ENCODE peak calls at places on chromosomes 6 and 20, in nine cellular contexts. O, G, V, N, K, P, L, R and A are unnamed samples.
A peak's percentile ranks its signal among the peaks of the same experiment; 100 is the strongest.

GRCh38 chr20:1001116-1001515 is 995 bp downstream of the RSPO4 start:
- DNase-seq in O (no peak), G (no peak), V (no peak), N (no peak), K (no peak), P (no peak), L (no peak), R (no peak), A (no peak)

GRCh38 chr20:62568045-62568389 is 74.3 kb upstream of the SLCO4A1 start:
- DNase-seq in O (no peak), G (no peak), V (no peak), N (no peak), K (no peak), P (no peak), L (no peak), R (no peak), A (no peak)

GRCh38 chr20:53872561-53873248 is 197.7 kb downstream of the BCAS1 start:
- DNase-seq in O (peak; percentile 37), G (no peak), V (no peak), N (no peak), K (no peak), P (no peak), L (no peak), R (no peak), A (no peak)

GRCh38 chr20:34052414-34052813 is 58.7 kb downstream of the RALY start:
- DNase-seq in O (no peak), G (no peak), V (no peak), N (no peak), K (no peak), P (no peak), L (no peak), R (no peak), A (peak; percentile 32)

GRCh38 chr20:12173333-12173732 is 255.6 kb downstream of the BTBD3 start:
- DNase-seq in O (no peak), G (no peak), V (no peak), N (no peak), K (peak; percentile 26), P (no peak), L (no peak), R (no peak), A (no peak)

GRCh38 chr6:6951355-6951754 is 156.4 kb upstream of the RREB1 start:
- DNase-seq in O (no peak), G (no peak), V (no peak), N (no peak), K (no peak), P (no peak), L (no peak), R (no peak), A (no peak)

GRCh38 chr6:71537717-71538116 is 249.1 kb downstream of the OGFRL1 start:
- DNase-seq in O (peak; percentile 28), G (no peak), V (no peak), N (no peak), K (no peak), P (no peak), L (no peak), R (no peak), A (no peak)

GRCh38 chr6:41734666-41735426 is 562 bp downstream of the TFEB start:
- DNase-seq in O (peak; percentile 82), G (peak; percentile 84), V (peak; percentile 80), N (peak; percentile 90), K (peak; percentile 89), P (peak; percentile 89), L (peak; percentile 35), R (peak; percentile 77), A (peak; percentile 82)

GRCh38 chr6:144338951-144339681 is 54.0 kb downstream of the UTRN start:
- DNase-seq in O (no peak), G (no peak), V (no peak), N (no peak), K (no peak), P (no peak), L (no peak), R (no peak), A (peak; percentile 90)

GRCh38 chr6:53793318-53793975 is 1.4 kb upstream of the LRRC1 start:
- DNase-seq in O (peak; percentile 71), G (peak; percentile 28), V (peak; percentile 75), N (peak; percentile 17), K (peak; percentile 85), P (peak; percentile 90), L (no peak), R (peak; percentile 84), A (peak; percentile 55)

GRCh38 chr20:33277471-33278441 is 5.3 kb upstream of the BPIFB1 start:
- DNase-seq in O (peak; percentile 8), G (no peak), V (no peak), N (no peak), K (no peak), P (no peak), L (no peak), R (peak; percentile 61), A (no peak)

GRCh38 chr20:1005452-1006027 is 3.4 kb upstream of the RSPO4 start:
- DNase-seq in O (peak; percentile 9), G (no peak), V (no peak), N (no peak), K (peak; percentile 76), P (peak; percentile 67), L (no peak), R (peak; percentile 36), A (peak; percentile 8)

GRCh38 chr6:12012231-12012565 is at the start of gene HIVEP1:
- DNase-seq in O (peak; percentile 37), G (peak; percentile 50), V (no peak), N (no peak), K (peak; percentile 71), P (peak; percentile 72), L (no peak), R (peak; percentile 48), A (peak; percentile 26)

GRCh38 chr6:106318851-106319250 is 6.7 kb downstream of the ATG5 start:
- DNase-seq in O (no peak), G (no peak), V (no peak), N (no peak), K (no peak), P (no peak), L (no peak), R (no peak), A (no peak)

GRCh38 chr6:55069132-55069781 is 105.1 kb upstream of the HCRTR2 start:
- DNase-seq in O (peak; percentile 66), G (no peak), V (no peak), N (peak; percentile 11), K (peak; percentile 66), P (peak; percentile 66), L (no peak), R (peak; percentile 48), A (peak; percentile 55)

GRCh38 chr6:77837034-77837784 is 184.4 kb downstream of the MEI4 start:
- DNase-seq in O (no peak), G (no peak), V (no peak), N (no peak), K (no peak), P (no peak), L (no peak), R (no peak), A (no peak)

GRCh38 chr6:165804331-165805066 is 141.5 kb upstream of the PDE10A start:
- DNase-seq in O (peak; percentile 48), G (no peak), V (no peak), N (no peak), K (peak; percentile 17), P (no peak), L (no peak), R (no peak), A (peak; percentile 28)
- H3K4me3 ChIP-seq in O (peak overlapping the region; percentile 50), G (peak overlapping the region; percentile 24), V (no peak overlapping the region), N (peak overlapping the region; percentile 10), K (peak overlapping the region; percentile 29), P (no peak overlapping the region), L (peak overlapping the region; percentile 44), R (no peak overlapping the region), A (peak overlapping the region; percentile 34)

DNA sequence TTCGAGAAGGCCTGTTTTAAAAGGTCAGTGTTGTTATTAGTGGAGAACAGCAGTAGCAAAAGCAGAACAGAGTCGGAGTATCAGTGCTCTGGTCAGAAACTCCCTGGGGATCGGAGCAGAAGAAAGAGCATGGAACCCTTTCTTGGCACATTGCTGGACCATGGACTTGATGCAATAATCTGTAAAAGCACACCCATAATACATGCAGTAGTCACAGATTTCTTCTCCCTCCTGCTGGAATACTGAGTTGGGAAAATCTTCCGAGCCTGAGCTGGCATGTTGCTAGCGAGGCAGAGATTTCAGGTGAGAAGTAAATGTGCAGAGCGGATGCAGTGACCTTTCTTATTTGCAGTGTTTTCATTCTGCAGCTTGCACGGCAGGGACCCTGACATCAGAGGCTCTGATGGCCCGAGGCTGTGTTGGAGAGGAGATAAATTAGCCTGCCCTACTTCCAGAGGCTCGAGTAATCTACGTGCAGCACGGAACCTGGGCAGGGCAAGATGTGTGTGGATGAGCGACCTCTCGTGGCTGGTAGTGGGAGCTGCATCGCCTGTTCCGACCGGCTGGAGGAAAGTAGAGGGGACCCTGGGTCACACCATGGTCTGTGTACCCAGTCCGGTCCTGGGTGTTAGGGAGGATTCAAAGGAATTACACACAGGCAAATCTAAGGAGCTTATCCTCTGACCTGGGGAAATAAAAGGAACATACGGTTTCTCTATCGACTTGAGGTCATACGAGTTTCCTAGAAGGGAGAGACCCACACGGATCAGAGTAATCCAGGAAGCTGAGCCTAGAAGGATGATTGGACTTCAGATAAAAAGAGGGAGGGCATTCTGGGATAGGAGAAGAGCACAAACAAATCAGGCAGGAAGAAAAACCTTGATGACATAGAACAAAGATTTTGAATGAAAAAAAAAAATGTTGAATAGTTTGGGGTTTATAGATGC is 137.0 kb upstream of the STMND1 start:
- DNase-seq in O (peak; percentile 81), G (peak; percentile 72), V (peak; percentile 68), N (peak; percentile 62), K (peak; percentile 87), P (peak; percentile 89), L (no peak), R (peak; percentile 82), A (peak; percentile 78)
- TF ChIP-seq CTCF in O (peak; percentile 95), G (peak; percentile 72), V (peak; percentile 82), N (peak; percentile 75), K (peak; percentile 94), P (peak; percentile 98), L (peak; percentile 74), R (peak; percentile 85), A (peak; percentile 99)

GRCh38 chr6:1382883-1383728 is 6.3 kb upstream of the FOXF2 start:
- DNase-seq in O (no peak), G (no peak), V (no peak), N (no peak), K (no peak), P (peak; percentile 32), L (no peak), R (no peak), A (no peak)
- H3K4me3 ChIP-seq in O (no peak overlapping the region), G (no peak overlapping the region), V (no peak overlapping the region), N (no peak overlapping the region), K (no peak overlapping the region), P (no peak overlapping the region), L (no peak overlapping the region), R (no peak overlapping the region), A (no peak overlapping the region)

DNA sequence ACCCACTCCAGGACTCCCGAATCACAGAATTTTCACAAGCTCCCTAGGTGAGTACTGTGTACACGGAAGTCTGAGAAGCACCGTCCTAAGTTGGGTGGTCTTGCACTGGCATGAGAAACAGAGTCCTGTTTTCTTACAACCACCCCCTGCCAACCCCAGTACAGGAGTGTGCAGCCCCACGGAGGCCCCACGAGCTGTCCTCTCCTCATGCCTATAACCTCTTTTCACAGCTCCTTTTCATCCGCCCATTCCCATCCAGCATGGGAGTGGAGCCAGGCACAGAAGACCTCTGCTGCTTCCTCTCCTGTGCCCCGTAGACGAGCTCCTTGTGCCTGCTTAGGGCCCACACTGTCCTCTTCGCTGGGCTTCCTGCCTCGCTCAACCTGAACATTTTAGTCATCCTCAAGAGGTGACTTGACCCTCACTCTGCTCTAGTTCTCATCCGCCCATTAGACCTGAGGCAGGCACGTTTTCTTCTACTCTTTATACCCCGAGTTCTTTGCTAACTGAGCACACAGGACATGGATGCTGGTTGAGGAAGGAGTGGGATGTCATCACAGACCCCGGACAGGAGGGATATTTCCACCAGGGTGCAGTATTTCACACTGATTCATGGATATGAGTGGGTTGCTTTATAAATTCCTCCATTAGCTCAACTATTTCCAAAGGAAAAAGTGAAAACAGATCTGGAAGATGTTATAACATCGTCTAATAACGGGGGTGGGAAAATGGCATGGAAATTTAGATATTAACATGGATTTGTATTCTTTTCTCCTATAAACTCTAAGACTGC is 160.5 kb downstream of the TTLL2 start:
- DNase-seq in O (peak; percentile 73), G (peak; percentile 33), V (no peak), N (peak; percentile 65), K (peak; percentile 51), P (peak; percentile 60), L (no peak), R (peak; percentile 26), A (peak; percentile 2)
- TF ChIP-seq CTCF in O (peak; percentile 15), G (peak; percentile 53), V (peak; percentile 26), N (peak; percentile 50), K (peak; percentile 68), P (peak; percentile 62), L (peak; percentile 38), R (peak; percentile 49), A (peak; percentile 22)